ENCODE peak calls at places on chromosomes 5 and 9, in ten cellular contexts. B is stomach, J is spleen, D is endothelial cell of umbilical vein, K is H1, P is prostate gland, M is HepG2, L is SK-N-SH, I is HCT116, A is transverse colon. R is an unnamed sample.

GRCh38 chr9:69946800-69947437 is 96.7 kb upstream of the MAMDC2 start:
- DNase-seq in B (no peak), J (no peak), D (peak), K (no peak), P (no peak), M (peak), L (no peak), I (peak), A (no peak), R (no peak)

GRCh38 chr5:39340486-39340885 is 23.8 kb downstream of the C9 start:
- DNase-seq in B (no peak), J (no peak), D (no peak), K (no peak), P (no peak), M (no peak), L (no peak), I (no peak), A (no peak), R (no peak)

GRCh38 chr5:33888582-33888981 is 3.2 kb downstream of the ADAMTS12 start:
- DNase-seq in B (no peak), J (no peak), D (no peak), K (no peak), P (no peak), M (no peak), L (no peak), I (no peak), A (no peak), R (no peak)

GRCh38 chr9:112917987-112918362 is 27.3 kb upstream of the SLC46A2 start:
- DNase-seq in B (no peak), J (no peak), D (no peak), K (no peak), P (no peak), M (no peak), L (no peak), I (no peak), A (no peak), R (no peak)

GRCh38 chr5:24899180-24899579 is 254.4 kb upstream of the CDH10 start:
- DNase-seq in B (no peak), J (no peak), D (no peak), K (no peak), P (no peak), M (no peak), L (no peak), I (no peak), A (no peak), R (no peak)

GRCh38 chr5:1983401-1983800 is 100.7 kb upstream of the IRX4 start:
- DNase-seq in B (no peak), J (no peak), D (no peak), K (no peak), P (no peak), M (no peak), L (no peak), I (no peak), A (no peak), R (no peak)

GRCh38 chr5:140549237-140550144 is 2.0 kb downstream of the EIF4EBP3 start:
- DNase-seq in B (peak), J (no peak), D (peak), K (no peak), P (peak), M (no peak), L (peak), I (no peak), A (peak), R (peak)

GRCh38 chr5:20956134-20956533 is 968.1 kb upstream of the CDH18 start:
- DNase-seq in B (no peak), J (no peak), D (no peak), K (no peak), P (no peak), M (no peak), L (no peak), I (no peak), A (no peak), R (no peak)

GRCh38 chr5:36666986-36667385 is 60.6 kb downstream of the SLC1A3 start:
- DNase-seq in B (no peak), J (no peak), D (no peak), K (no peak), P (no peak), M (no peak), L (no peak), I (no peak), A (no peak), R (no peak)

GRCh38 chr5:76065258-76065657 is 17.9 kb upstream of the SV2C start:
- DNase-seq in B (no peak), J (no peak), D (no peak), K (no peak), P (no peak), M (no peak), L (no peak), I (no peak), A (no peak), R (no peak)

GRCh38 chr5:5645198-5645597 is 222.7 kb downstream of the ICE1 start:
- DNase-seq in B (no peak), J (no peak), D (no peak), K (no peak), P (no peak), M (no peak), L (no peak), I (no peak), A (no peak), R (no peak)

GRCh38 chr5:669111-669841 is 23.9 kb downstream of the TPPP start:
- DNase-seq in B (peak), J (peak), D (peak), K (no peak), P (no peak), M (peak), L (peak), I (no peak), A (peak), R (peak)

GRCh38 chr9:102054811-102055210 is 316.4 kb upstream of the GRIN3A start:
- DNase-seq in B (no peak), J (no peak), D (no peak), K (no peak), P (no peak), M (no peak), L (no peak), I (no peak), A (no peak), R (no peak)

GRCh38 chr9:127910613-127911205 is 6.1 kb downstream of the ST6GALNAC4 start:
- DNase-seq in B (no peak), J (no peak), D (peak), K (no peak), P (no peak), M (no peak), L (no peak), I (no peak), A (peak), R (no peak)

GRCh38 chr9:98339987-98340564 is 84.6 kb upstream of the TBC1D2 start:
- DNase-seq in B (no peak), J (no peak), D (no peak), K (no peak), P (no peak), M (no peak), L (no peak), I (no peak), A (no peak), R (no peak)

GRCh38 chr5:55415071-55415470 is 107.3 kb downstream of the MTREX start:
- DNase-seq in B (no peak), J (no peak), D (no peak), K (no peak), P (no peak), M (no peak), L (no peak), I (no peak), A (no peak), R (no peak)

GRCh38 chr5:83927140-83927733 is 206.6 kb upstream of the HAPLN1 start:
- DNase-seq in B (peak), J (no peak), D (peak), K (peak), P (peak), M (peak), L (peak), I (peak), A (peak), R (peak)

GRCh38 chr9:36961568-36962360 is 72.3 kb downstream of the PAX5 start:
- DNase-seq in B (no peak), J (no peak), D (no peak), K (no peak), P (peak), M (no peak), L (no peak), I (no peak), A (no peak), R (no peak)

GRCh38 chr5:132380047-132380446 is 10.5 kb downstream of the SLC22A5 start:
- DNase-seq in B (no peak), J (no peak), D (no peak), K (no peak), P (no peak), M (no peak), L (no peak), I (no peak), A (no peak), R (no peak)

DNA sequence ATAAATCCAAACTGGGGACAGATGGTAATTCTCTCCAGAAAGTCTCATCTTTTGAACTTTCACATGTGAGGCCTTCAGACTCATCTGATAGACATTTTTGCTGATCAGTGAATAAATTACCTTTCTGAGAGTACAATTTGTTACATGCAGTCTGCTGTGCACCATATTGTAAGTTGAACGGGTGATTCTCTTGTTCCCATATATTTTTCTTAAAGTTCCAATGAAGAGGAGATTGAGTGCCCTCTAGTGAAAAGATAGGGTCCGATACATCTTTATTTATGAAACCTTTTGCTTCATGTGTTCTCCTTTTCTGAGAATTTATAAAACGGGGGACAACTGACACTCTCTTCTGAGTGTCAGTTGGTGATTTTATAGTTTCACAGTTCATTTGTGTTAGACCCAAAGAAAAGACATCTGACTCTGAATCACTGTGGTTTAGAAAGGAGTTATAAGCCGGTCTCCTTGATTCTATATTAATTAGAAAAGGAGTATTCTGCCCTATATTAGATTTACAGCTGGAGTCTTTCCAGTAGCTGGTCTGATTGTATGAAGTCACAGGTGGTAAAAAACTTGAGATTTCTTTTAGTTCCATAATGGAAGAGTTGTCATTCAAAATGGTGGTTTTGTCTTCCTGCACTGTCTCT is 30.4 kb downstream of the GNG10 start:
- DNase-seq in B (no peak), J (no peak), D (peak), K (no peak), P (no peak), M (peak), L (peak), I (peak), A (no peak), R (no peak)
- TF ChIP-seq CTCF in B (no peak), J (no peak), D (peak), K (no peak), P (no peak), M (peak), L (peak), I (peak), A (peak), R (no peak)

GRCh38 chr5:74621492-74621891 is 19.0 kb downstream of the ENC1 start:
- DNase-seq in B (no peak), J (no peak), D (no peak), K (no peak), P (no peak), M (no peak), L (no peak), I (no peak), A (no peak), R (no peak)

GRCh38 chr5:74617203-74617602 is 23.3 kb downstream of the ENC1 start:
- DNase-seq in B (no peak), J (no peak), D (no peak), K (no peak), P (no peak), M (no peak), L (no peak), I (no peak), A (no peak), R (no peak)

GRCh38 chr5:74616236-74617146 is 24.0 kb downstream of the ENC1 start:
- DNase-seq in B (no peak), J (no peak), D (no peak), K (no peak), P (no peak), M (no peak), L (no peak), I (no peak), A (no peak), R (no peak)

GRCh38 chr5:74622122-74622521 is 18.4 kb downstream of the ENC1 start:
- DNase-seq in B (no peak), J (no peak), D (no peak), K (no peak), P (no peak), M (no peak), L (no peak), I (no peak), A (no peak), R (no peak)

DNA sequence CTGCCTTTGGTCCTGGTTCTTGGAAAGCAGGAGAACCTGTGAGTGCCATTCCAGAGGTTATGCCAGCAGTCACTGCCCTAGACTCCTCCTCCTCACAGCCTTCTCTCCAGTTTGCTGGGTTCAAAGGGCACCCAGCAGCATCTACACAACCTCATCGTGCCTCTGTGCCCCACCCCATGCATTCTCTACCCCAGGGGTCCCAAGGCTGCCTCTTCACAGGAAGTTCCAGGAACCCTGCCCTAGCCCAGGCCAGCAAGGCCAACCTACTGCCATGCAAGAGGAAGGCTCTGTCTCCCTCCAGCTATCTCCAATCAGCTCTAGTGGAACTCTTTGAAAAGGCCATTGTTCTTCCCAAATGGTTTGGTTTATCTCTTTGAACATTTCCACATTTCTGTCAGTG is 21.2 kb downstream of the ENC1 start:
- DNase-seq in B (no peak), J (no peak), D (no peak), K (no peak), P (no peak), M (peak), L (no peak), I (no peak), A (no peak), R (no peak)
- TF ChIP-seq POLR2AphosphoS5 in B (no peak), J (no peak), D (no peak), K (no peak), P (no peak), M (no peak), L (no peak), I (no peak), A (no peak), R (no peak)

DNA sequence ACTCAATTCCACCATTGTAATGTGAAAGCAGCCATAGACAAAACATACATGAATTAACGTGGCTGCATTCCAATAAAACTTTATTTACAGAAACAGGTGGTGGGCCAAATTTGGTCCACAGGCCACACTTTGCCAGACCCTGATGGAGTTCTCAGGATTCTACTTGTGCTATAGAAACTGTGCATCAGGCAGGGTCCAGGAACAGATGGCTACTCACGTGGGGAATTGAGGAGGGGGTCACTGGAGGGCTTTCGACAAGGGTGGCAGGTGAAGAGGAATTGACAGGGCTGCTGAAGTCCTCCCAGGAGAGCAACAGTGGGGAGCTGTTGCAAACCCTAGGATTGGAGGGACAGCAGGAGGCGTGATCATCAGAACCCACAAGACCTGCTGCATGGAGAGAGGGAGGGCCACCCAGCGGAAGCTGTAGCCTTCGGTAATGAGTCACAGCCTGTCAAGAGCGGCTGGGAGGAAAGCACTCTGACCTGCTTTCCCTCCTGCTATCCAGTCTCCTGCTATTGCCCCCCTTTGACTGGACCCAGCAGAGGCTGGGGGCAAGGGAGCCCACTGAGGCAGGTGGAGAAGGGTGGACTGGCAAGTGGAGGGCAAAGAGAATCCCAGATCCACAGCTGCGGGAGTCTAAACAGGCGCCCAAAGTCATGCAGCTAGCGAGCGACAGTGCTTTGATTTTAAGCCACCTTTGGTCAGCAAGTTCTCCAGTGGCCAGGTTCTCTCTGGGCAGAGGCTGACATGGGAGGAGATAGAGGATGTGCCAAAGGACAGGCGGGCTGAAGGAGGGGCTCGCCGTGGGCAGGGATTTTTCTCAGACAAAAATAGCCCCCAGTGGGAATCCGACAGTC is 138.3 kb upstream of the SMIM23 start:
- DNase-seq in B (no peak), J (no peak), D (peak), K (no peak), P (no peak), M (peak), L (no peak), I (peak), A (no peak), R (no peak)
- TF ChIP-seq CTCF in B (no peak), J (no peak), D (no peak), K (no peak), P (no peak), M (peak), L (no peak), I (no peak), A (no peak), R (no peak)

GRCh38 chr5:179828756-179829421 is 8.2 kb downstream of the SQSTM1 start:
- DNase-seq in B (no peak), J (no peak), D (no peak), K (no peak), P (no peak), M (no peak), L (no peak), I (no peak), A (no peak), R (no peak)

GRCh38 chr5:179824745-179825112 is 4.0 kb downstream of the SQSTM1 start:
- DNase-seq in B (no peak), J (no peak), D (no peak), K (no peak), P (no peak), M (no peak), L (peak), I (no peak), A (no peak), R (no peak)

GRCh38 chr5:179829732-179830435 is 9.2 kb downstream of the SQSTM1 start:
- DNase-seq in B (no peak), J (no peak), D (no peak), K (no peak), P (no peak), M (no peak), L (no peak), I (no peak), A (no peak), R (no peak)

GRCh38 chr5:179825655-179826182 is 5.0 kb downstream of the SQSTM1 start:
- DNase-seq in B (no peak), J (no peak), D (no peak), K (no peak), P (no peak), M (peak), L (peak), I (no peak), A (peak), R (peak)

GRCh38 chr5:179827684-179828083 is 7.0 kb downstream of the SQSTM1 start:
- DNase-seq in B (no peak), J (peak), D (peak), K (no peak), P (peak), M (no peak), L (peak), I (no peak), A (peak), R (peak)
- TF ChIP-seq POLR2AphosphoS5 in B (peak), J (peak), D (no peak), K (no peak), P (no peak), M (no peak), L (no peak), I (no peak), A (peak), R (no peak)

GRCh38 chr9:126532951-126533910 is 80.5 kb upstream of the LMX1B start:
- DNase-seq in B (no peak), J (peak), D (no peak), K (no peak), P (no peak), M (no peak), L (peak), I (no peak), A (no peak), R (no peak)

GRCh38 chr9:126531591-126531990 is 82.1 kb upstream of the LMX1B start:
- DNase-seq in B (no peak), J (peak), D (no peak), K (no peak), P (no peak), M (no peak), L (no peak), I (no peak), A (no peak), R (no peak)

GRCh38 chr9:126531035-126531571 is 82.6 kb upstream of the LMX1B start:
- DNase-seq in B (no peak), J (peak), D (no peak), K (no peak), P (no peak), M (no peak), L (peak), I (no peak), A (no peak), R (no peak)

GRCh38 chr9:126532019-126532462 is 81.7 kb upstream of the LMX1B start:
- DNase-seq in B (no peak), J (peak), D (no peak), K (no peak), P (no peak), M (no peak), L (peak), I (no peak), A (no peak), R (no peak)

DNA sequence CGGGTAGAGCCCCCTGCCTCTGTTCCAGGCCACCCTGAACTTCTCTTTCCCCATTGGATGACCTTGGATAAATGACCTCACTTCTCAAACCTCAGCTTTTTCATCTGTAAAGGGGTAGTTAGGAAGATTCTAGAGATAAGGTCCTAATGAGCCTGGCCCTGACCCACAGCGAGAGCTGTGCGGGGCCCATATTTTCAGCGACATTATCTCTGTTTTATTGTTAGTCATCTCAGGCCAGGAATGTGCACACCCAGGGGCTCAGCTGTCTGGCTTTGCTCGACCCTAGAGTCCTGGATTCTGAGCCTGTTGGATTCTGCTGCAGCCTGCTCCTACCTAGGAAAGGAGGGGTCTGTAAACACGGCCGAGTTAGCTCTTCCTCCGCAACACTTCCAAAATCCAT is 81.2 kb upstream of the LMX1B start:
- DNase-seq in B (no peak), J (no peak), D (no peak), K (no peak), P (no peak), M (no peak), L (peak), I (no peak), A (no peak), R (no peak)
- TF ChIP-seq CTCF in B (no peak), J (no peak), D (no peak), K (no peak), P (no peak), M (no peak), L (no peak), I (no peak), A (no peak), R (no peak)

R was measured in sigmoid colon.